ENCODE peak calls at places on chromosomes 11 and 22, in five cellular contexts. One of them, this sample, is unnamed.

GRCh38 chr11:58626915-58627483 is 4.5 kb downstream of the CNTF start:
- DNase-seq in heart left ventricle: no peak
- DNase-seq in IMR-90: peak; percentile 6
- DNase-seq in adrenal gland: no peak
- DNase-seq in dorsolateral prefrontal cortex: no peak
- DNase-seq in this sample: no peak

GRCh38 chr11:69129647-69130046 is 26.1 kb upstream of the SMIM38 start:
- DNase-seq in heart left ventricle: no peak
- DNase-seq in IMR-90: no peak
- DNase-seq in adrenal gland: no peak
- DNase-seq in dorsolateral prefrontal cortex: peak; percentile 10
- DNase-seq in this sample: no peak

GRCh38 chr11:106468091-106468490 is 390.6 kb downstream of the AASDHPPT start:
- DNase-seq in heart left ventricle: no peak
- DNase-seq in IMR-90: peak; percentile 79
- DNase-seq in adrenal gland: no peak
- DNase-seq in dorsolateral prefrontal cortex: no peak
- DNase-seq in this sample: no peak

GRCh38 chr22:40668611-40669390 is 10.5 kb upstream of the MCHR1 start:
- DNase-seq in heart left ventricle: no peak
- DNase-seq in IMR-90: peak; percentile 89
- DNase-seq in adrenal gland: no peak
- DNase-seq in dorsolateral prefrontal cortex: no peak
- DNase-seq in this sample: no peak

GRCh38 chr11:28566643-28567042 is 458.5 kb downstream of the METTL15 start:
- DNase-seq in heart left ventricle: peak; percentile 86
- DNase-seq in IMR-90: peak; percentile 100
- DNase-seq in adrenal gland: peak; percentile 94
- DNase-seq in dorsolateral prefrontal cortex: peak; percentile 20
- DNase-seq in this sample: peak; percentile 95

GRCh38 chr11:1343391-1344055 is 34.1 kb upstream of the TOLLIP start:
- DNase-seq in heart left ventricle: no peak
- DNase-seq in IMR-90: no peak
- DNase-seq in adrenal gland: no peak
- DNase-seq in dorsolateral prefrontal cortex: no peak
- DNase-seq in this sample: no peak

GRCh38 chr22:44091021-44091721 is 67.1 kb downstream of the PARVB start:
- DNase-seq in heart left ventricle: no peak
- DNase-seq in IMR-90: no peak
- DNase-seq in adrenal gland: no peak
- DNase-seq in dorsolateral prefrontal cortex: no peak
- DNase-seq in this sample: no peak

GRCh38 chr22:40634119-40634903 is 2.2 kb downstream of the MRTFA start:
- DNase-seq in heart left ventricle: no peak
- DNase-seq in IMR-90: no peak
- DNase-seq in adrenal gland: no peak
- DNase-seq in dorsolateral prefrontal cortex: no peak
- DNase-seq in this sample: peak; percentile 36

GRCh38 chr11:98059488-98059887 is 961.3 kb upstream of the CNTN5 start:
- DNase-seq in heart left ventricle: no peak
- DNase-seq in IMR-90: no peak
- DNase-seq in adrenal gland: no peak
- DNase-seq in dorsolateral prefrontal cortex: no peak
- DNase-seq in this sample: no peak

GRCh38 chr11:78460468-78460867 is 42.8 kb upstream of the GAB2 start:
- DNase-seq in heart left ventricle: no peak
- DNase-seq in IMR-90: peak; percentile 71
- DNase-seq in adrenal gland: no peak
- DNase-seq in dorsolateral prefrontal cortex: no peak
- DNase-seq in this sample: no peak

GRCh38 chr11:108278546-108278945 is 55.7 kb downstream of the ATM start:
- DNase-seq in heart left ventricle: peak; percentile 29
- DNase-seq in IMR-90: peak; percentile 2
- DNase-seq in adrenal gland: no peak
- DNase-seq in dorsolateral prefrontal cortex: no peak
- DNase-seq in this sample: no peak

GRCh38 chr11:36500315-36500721 is 9.8 kb downstream of the TRAF6 start:
- DNase-seq in heart left ventricle: peak; percentile 33
- DNase-seq in IMR-90: peak; percentile 96
- DNase-seq in adrenal gland: peak; percentile 62
- DNase-seq in dorsolateral prefrontal cortex: no peak
- DNase-seq in this sample: no peak
- H3K27ac ChIP-seq in heart left ventricle: peak overlapping the region; percentile 79
- H3K27ac ChIP-seq in IMR-90: peak overlapping the region; percentile 50
- H3K27ac ChIP-seq in adrenal gland: no peak overlapping the region
- H3K27ac ChIP-seq in dorsolateral prefrontal cortex: peak overlapping the region; percentile 41
- H3K27ac ChIP-seq in this sample: peak overlapping the region; percentile 69

GRCh38 chr22:19816372-19817119 is 38.1 kb downstream of the GNB1L start:
- DNase-seq in heart left ventricle: no peak
- DNase-seq in IMR-90: no peak
- DNase-seq in adrenal gland: no peak
- DNase-seq in dorsolateral prefrontal cortex: no peak
- DNase-seq in this sample: peak; percentile 42
- H3K27ac ChIP-seq in heart left ventricle: no peak overlapping the region
- H3K27ac ChIP-seq in IMR-90: no peak overlapping the region
- H3K27ac ChIP-seq in adrenal gland: no peak overlapping the region
- H3K27ac ChIP-seq in dorsolateral prefrontal cortex: no peak overlapping the region
- H3K27ac ChIP-seq in this sample: no peak overlapping the region

GRCh38 chr11:64857485-64857884 is 13.0 kb upstream of the CDC42BPG start:
- DNase-seq in heart left ventricle: no peak
- DNase-seq in IMR-90: no peak
- DNase-seq in adrenal gland: no peak
- DNase-seq in dorsolateral prefrontal cortex: no peak
- DNase-seq in this sample: no peak

GRCh38 chr11:64854157-64854533 is 9.7 kb upstream of the CDC42BPG start:
- DNase-seq in heart left ventricle: no peak
- DNase-seq in IMR-90: no peak
- DNase-seq in adrenal gland: no peak
- DNase-seq in dorsolateral prefrontal cortex: no peak
- DNase-seq in this sample: no peak

GRCh38 chr11:64856382-64857227 is 12.2 kb upstream of the CDC42BPG start:
- DNase-seq in heart left ventricle: no peak
- DNase-seq in IMR-90: peak; percentile 85
- DNase-seq in adrenal gland: peak; percentile 94
- DNase-seq in dorsolateral prefrontal cortex: no peak
- DNase-seq in this sample: peak; percentile 94

GRCh38 chr11:64854534-64855502 is 10.4 kb upstream of the CDC42BPG start:
- DNase-seq in heart left ventricle: peak; percentile 86
- DNase-seq in IMR-90: peak; percentile 91
- DNase-seq in adrenal gland: peak; percentile 96
- DNase-seq in dorsolateral prefrontal cortex: no peak
- DNase-seq in this sample: peak; percentile 96

GRCh38 chr11:64855596-64856304 is 11.3 kb upstream of the CDC42BPG start:
- DNase-seq in heart left ventricle: no peak
- DNase-seq in IMR-90: no peak
- DNase-seq in adrenal gland: no peak
- DNase-seq in dorsolateral prefrontal cortex: no peak
- DNase-seq in this sample: no peak
- H3K27ac ChIP-seq in heart left ventricle: peak overlapping the region; percentile 82
- H3K27ac ChIP-seq in IMR-90: peak overlapping the region; percentile 74
- H3K27ac ChIP-seq in adrenal gland: peak overlapping the region; percentile 89
- H3K27ac ChIP-seq in dorsolateral prefrontal cortex: peak overlapping the region; percentile 55
- H3K27ac ChIP-seq in this sample: peak overlapping the region; percentile 72

GRCh38 chr11:45925550-45925949 is 3.1 kb downstream of the LARGE2 start:
- DNase-seq in heart left ventricle: no peak
- DNase-seq in IMR-90: no peak
- DNase-seq in adrenal gland: no peak
- DNase-seq in dorsolateral prefrontal cortex: no peak
- DNase-seq in this sample: no peak
- H3K27ac ChIP-seq in heart left ventricle: no peak overlapping the region
- H3K27ac ChIP-seq in IMR-90: no peak overlapping the region
- H3K27ac ChIP-seq in adrenal gland: no peak overlapping the region
- H3K27ac ChIP-seq in dorsolateral prefrontal cortex: no peak overlapping the region
- H3K27ac ChIP-seq in this sample: no peak overlapping the region

DNA sequence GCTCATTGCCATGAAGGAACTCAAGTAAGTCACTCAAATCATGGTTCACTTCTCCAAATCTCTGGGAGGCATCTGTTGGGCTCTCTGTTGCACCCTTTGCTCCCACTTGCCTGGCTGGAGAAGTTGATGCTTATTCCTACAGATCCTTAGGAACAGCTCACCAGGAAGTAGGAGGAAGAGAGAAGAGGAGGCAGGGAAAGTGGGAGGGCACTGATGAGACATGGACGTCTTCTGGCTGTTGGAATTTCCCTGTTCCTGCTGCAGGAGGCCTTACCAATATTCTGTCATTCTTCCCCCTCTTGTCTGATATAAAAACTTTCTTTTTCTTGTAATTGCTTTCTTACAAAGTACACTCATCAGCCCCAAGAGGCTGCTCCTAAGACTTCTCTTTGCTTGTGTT is 13.6 kb downstream of the POLR2F start:
- DNase-seq in heart left ventricle: no peak
- DNase-seq in IMR-90: peak; percentile 38
- DNase-seq in adrenal gland: no peak
- DNase-seq in dorsolateral prefrontal cortex: no peak
- DNase-seq in this sample: no peak
- H3K27ac ChIP-seq in heart left ventricle: no peak overlapping the region
- H3K27ac ChIP-seq in IMR-90: no peak overlapping the region
- H3K27ac ChIP-seq in adrenal gland: no peak overlapping the region
- H3K27ac ChIP-seq in dorsolateral prefrontal cortex: peak overlapping the region; percentile 98
- H3K27ac ChIP-seq in this sample: no peak overlapping the region

DNA sequence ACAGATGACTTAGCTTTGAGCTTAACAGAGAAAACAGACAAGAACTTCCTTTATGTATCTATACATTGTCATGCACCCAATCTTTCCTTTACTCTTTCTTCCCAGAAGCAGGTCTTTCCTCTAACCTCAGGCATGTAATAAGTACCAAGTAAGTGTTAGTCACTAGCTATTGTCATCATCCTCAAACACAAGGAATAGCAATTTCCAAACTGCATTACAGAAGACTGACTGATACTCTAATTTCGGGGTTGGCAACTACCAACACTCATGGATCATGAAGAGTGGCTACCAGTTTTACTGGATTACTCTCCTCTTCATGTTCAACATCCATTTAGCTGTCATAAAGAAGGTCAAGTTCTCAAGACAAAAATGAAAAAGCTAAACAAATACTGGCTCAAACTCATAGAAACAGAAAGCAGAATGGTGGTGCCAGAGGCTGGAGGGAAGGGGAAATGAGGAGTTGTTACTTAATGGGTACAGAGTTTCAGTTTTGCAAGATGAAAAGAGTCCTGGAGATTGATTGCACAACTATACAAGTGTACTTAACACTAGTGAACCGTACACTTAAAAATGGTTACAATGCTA is 111.6 kb downstream of the SIK3 start:
- DNase-seq in heart left ventricle: no peak
- DNase-seq in IMR-90: peak; percentile 90
- DNase-seq in adrenal gland: no peak
- DNase-seq in dorsolateral prefrontal cortex: no peak
- DNase-seq in this sample: no peak
- H3K27ac ChIP-seq in heart left ventricle: peak overlapping the region; percentile 13
- H3K27ac ChIP-seq in IMR-90: no peak overlapping the region
- H3K27ac ChIP-seq in adrenal gland: peak overlapping the region; percentile 49
- H3K27ac ChIP-seq in dorsolateral prefrontal cortex: peak overlapping the region; percentile 88
- H3K27ac ChIP-seq in this sample: no peak overlapping the region